ENCODE peak calls at places on chromosomes 5 and 9, in seven cellular contexts. One of them, this sample, is unnamed.

GRCh38 chr5:35677878-35678277 is 60.2 kb downstream of the SPEF2 start:
- DNase-seq in hepatocyte: no peak
- DNase-seq in SK-N-SH: no peak
- DNase-seq in breast epithelium: no peak
- DNase-seq in sigmoid colon: no peak
- DNase-seq in AG04450: no peak
- DNase-seq in A549: no peak
- DNase-seq in this sample: no peak

GRCh38 chr9:6305954-6306563 is 22.1 kb upstream of the TPD52L3 start:
- DNase-seq in hepatocyte: peak
- DNase-seq in AG04450: peak
- DNase-seq in sigmoid colon: no peak
- DNase-seq in A549: peak
- DNase-seq in SK-N-SH: peak
- DNase-seq in breast epithelium: no peak
- DNase-seq in this sample: peak

GRCh38 chr5:149177911-149178565 is 36.7 kb downstream of the ABLIM3 start:
- DNase-seq in A549: no peak
- DNase-seq in hepatocyte: no peak
- DNase-seq in AG04450: no peak
- DNase-seq in sigmoid colon: no peak
- DNase-seq in breast epithelium: no peak
- DNase-seq in SK-N-SH: no peak
- DNase-seq in this sample: no peak

GRCh38 chr5:97151370-97151769 is 9.0 kb upstream of the LIX1 start:
- DNase-seq in breast epithelium: no peak
- DNase-seq in hepatocyte: no peak
- DNase-seq in A549: no peak
- DNase-seq in SK-N-SH: no peak
- DNase-seq in AG04450: no peak
- DNase-seq in sigmoid colon: no peak
- DNase-seq in this sample: no peak

GRCh38 chr9:119368681-119369581 is at the start of gene BRINP1:
- DNase-seq in hepatocyte: peak
- DNase-seq in breast epithelium: no peak
- DNase-seq in AG04450: no peak
- DNase-seq in SK-N-SH: peak
- DNase-seq in A549: peak
- DNase-seq in sigmoid colon: no peak
- DNase-seq in this sample: peak

GRCh38 chr5:179416906-179417470 is 71.7 kb upstream of the ADAMTS2 start:
- DNase-seq in SK-N-SH: peak
- DNase-seq in sigmoid colon: peak
- DNase-seq in A549: no peak
- DNase-seq in hepatocyte: no peak
- DNase-seq in breast epithelium: no peak
- DNase-seq in AG04450: no peak
- DNase-seq in this sample: no peak

GRCh38 chr9:33468215-33468730 is 5.5 kb downstream of the NOL6 start:
- DNase-seq in SK-N-SH: no peak
- DNase-seq in A549: no peak
- DNase-seq in sigmoid colon: peak
- DNase-seq in breast epithelium: no peak
- DNase-seq in hepatocyte: no peak
- DNase-seq in AG04450: no peak
- DNase-seq in this sample: no peak

GRCh38 chr5:95669540-95669939 is 13.3 kb downstream of the SPATA9 start:
- DNase-seq in sigmoid colon: peak
- DNase-seq in hepatocyte: peak
- DNase-seq in AG04450: peak
- DNase-seq in SK-N-SH: no peak
- DNase-seq in breast epithelium: no peak
- DNase-seq in A549: no peak
- DNase-seq in this sample: peak

GRCh38 chr5:66829826-66830225 is 233.6 kb downstream of the MAST4 start:
- DNase-seq in AG04450: no peak
- DNase-seq in breast epithelium: no peak
- DNase-seq in sigmoid colon: no peak
- DNase-seq in hepatocyte: no peak
- DNase-seq in A549: no peak
- DNase-seq in SK-N-SH: no peak
- DNase-seq in this sample: peak

GRCh38 chr5:160514866-160515265 is 93.2 kb downstream of the PTTG1 start:
- DNase-seq in hepatocyte: no peak
- DNase-seq in A549: no peak
- DNase-seq in AG04450: no peak
- DNase-seq in breast epithelium: no peak
- DNase-seq in sigmoid colon: no peak
- DNase-seq in SK-N-SH: no peak
- DNase-seq in this sample: no peak

GRCh38 chr9:94068257-94068656 is 16.0 kb upstream of the PTPDC1 start:
- DNase-seq in sigmoid colon: no peak
- DNase-seq in breast epithelium: no peak
- DNase-seq in AG04450: no peak
- DNase-seq in A549: no peak
- DNase-seq in hepatocyte: no peak
- DNase-seq in SK-N-SH: no peak
- DNase-seq in this sample: peak

GRCh38 chr5:38465045-38465444 is 91.4 kb downstream of the LIFR start:
- DNase-seq in SK-N-SH: no peak
- DNase-seq in A549: no peak
- DNase-seq in breast epithelium: no peak
- DNase-seq in AG04450: no peak
- DNase-seq in hepatocyte: no peak
- DNase-seq in sigmoid colon: no peak
- DNase-seq in this sample: peak

GRCh38 chr9:124281934-124282351 is 24.2 kb downstream of the NEK6 start:
- DNase-seq in sigmoid colon: no peak
- DNase-seq in SK-N-SH: no peak
- DNase-seq in AG04450: no peak
- DNase-seq in hepatocyte: no peak
- DNase-seq in A549: no peak
- DNase-seq in breast epithelium: no peak
- DNase-seq in this sample: no peak

GRCh38 chr5:73170522-73170921 is 2.5 kb upstream of the TMEM174 start:
- DNase-seq in breast epithelium: no peak
- DNase-seq in SK-N-SH: no peak
- DNase-seq in A549: peak
- DNase-seq in hepatocyte: no peak
- DNase-seq in AG04450: no peak
- DNase-seq in sigmoid colon: no peak
- DNase-seq in this sample: peak

GRCh38 chr5:132539716-132540115 is 3.6 kb downstream of the IL5 start:
- DNase-seq in sigmoid colon: no peak
- DNase-seq in hepatocyte: no peak
- DNase-seq in AG04450: no peak
- DNase-seq in SK-N-SH: no peak
- DNase-seq in A549: no peak
- DNase-seq in breast epithelium: no peak
- DNase-seq in this sample: no peak

DNA sequence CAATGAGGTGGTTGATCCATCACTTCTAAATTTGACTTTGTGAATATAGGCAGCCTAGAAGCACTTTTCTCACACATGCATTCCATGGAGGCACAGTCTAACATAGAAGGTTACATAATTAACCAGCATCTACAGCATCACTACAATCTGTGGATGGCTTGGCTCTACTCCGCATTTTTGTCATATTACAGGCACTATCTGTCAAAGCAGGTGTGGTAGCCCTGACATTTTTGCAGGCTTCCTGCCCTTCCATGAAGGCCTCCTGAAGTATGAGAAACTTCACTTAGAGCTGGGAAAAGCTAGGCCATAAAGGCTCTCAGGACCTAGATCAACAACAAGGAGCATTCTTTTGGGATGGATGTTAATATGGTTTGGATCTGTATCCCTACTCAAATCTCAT is 378.0 kb downstream of the ANXA1 start:
- DNase-seq in A549: no peak
- DNase-seq in hepatocyte: no peak
- DNase-seq in AG04450: no peak
- DNase-seq in sigmoid colon: no peak
- DNase-seq in SK-N-SH: no peak
- DNase-seq in breast epithelium: no peak
- DNase-seq in this sample: no peak
- TF ChIP-seq CTCF in A549: no peak
- TF ChIP-seq CTCF in hepatocyte: no peak
- TF ChIP-seq CTCF in AG04450: no peak
- TF ChIP-seq CTCF in sigmoid colon: no peak
- TF ChIP-seq CTCF in SK-N-SH: no peak
- TF ChIP-seq CTCF in breast epithelium: no peak
- TF ChIP-seq CTCF in this sample: no peak

GRCh38 chr9:131676431-131676972 is 63.4 kb downstream of the RAPGEF1 start:
- DNase-seq in SK-N-SH: no peak
- DNase-seq in AG04450: no peak
- DNase-seq in hepatocyte: no peak
- DNase-seq in sigmoid colon: no peak
- DNase-seq in A549: no peak
- DNase-seq in breast epithelium: no peak
- DNase-seq in this sample: no peak
- H3K4me3 ChIP-seq in SK-N-SH: no peak
- H3K4me3 ChIP-seq in AG04450: no peak
- H3K4me3 ChIP-seq in hepatocyte: no peak
- H3K4me3 ChIP-seq in sigmoid colon: no peak
- H3K4me3 ChIP-seq in A549: no peak
- H3K4me3 ChIP-seq in breast epithelium: no peak
- H3K4me3 ChIP-seq in this sample: no peak

GRCh38 chr5:110112355-110112754 is 422.6 kb downstream of the MAN2A1 start:
- DNase-seq in AG04450: no peak
- DNase-seq in breast epithelium: no peak
- DNase-seq in A549: no peak
- DNase-seq in SK-N-SH: no peak
- DNase-seq in sigmoid colon: no peak
- DNase-seq in hepatocyte: no peak
- DNase-seq in this sample: no peak
- TF ChIP-seq CTCF in AG04450: no peak
- TF ChIP-seq CTCF in breast epithelium: no peak
- TF ChIP-seq CTCF in A549: no peak
- TF ChIP-seq CTCF in SK-N-SH: no peak
- TF ChIP-seq CTCF in sigmoid colon: no peak
- TF ChIP-seq CTCF in hepatocyte: no peak
- TF ChIP-seq CTCF in this sample: no peak

GRCh38 chr9:90017704-90018103 is 412.9 kb downstream of the GADD45G start:
- DNase-seq in SK-N-SH: no peak
- DNase-seq in AG04450: no peak
- DNase-seq in breast epithelium: no peak
- DNase-seq in sigmoid colon: no peak
- DNase-seq in hepatocyte: no peak
- DNase-seq in A549: no peak
- DNase-seq in this sample: no peak

GRCh38 chr9:90018688-90019087 is 413.9 kb downstream of the GADD45G start:
- DNase-seq in hepatocyte: no peak
- DNase-seq in sigmoid colon: no peak
- DNase-seq in breast epithelium: no peak
- DNase-seq in AG04450: no peak
- DNase-seq in A549: no peak
- DNase-seq in SK-N-SH: no peak
- DNase-seq in this sample: no peak

GRCh38 chr9:90021216-90021906 is 416.5 kb downstream of the GADD45G start:
- DNase-seq in breast epithelium: no peak
- DNase-seq in A549: no peak
- DNase-seq in hepatocyte: no peak
- DNase-seq in AG04450: no peak
- DNase-seq in SK-N-SH: no peak
- DNase-seq in sigmoid colon: no peak
- DNase-seq in this sample: no peak

GRCh38 chr9:90020277-90020871 is 415.6 kb downstream of the GADD45G start:
- DNase-seq in SK-N-SH: no peak
- DNase-seq in breast epithelium: no peak
- DNase-seq in hepatocyte: no peak
- DNase-seq in sigmoid colon: no peak
- DNase-seq in AG04450: no peak
- DNase-seq in A549: no peak
- DNase-seq in this sample: no peak

DNA sequence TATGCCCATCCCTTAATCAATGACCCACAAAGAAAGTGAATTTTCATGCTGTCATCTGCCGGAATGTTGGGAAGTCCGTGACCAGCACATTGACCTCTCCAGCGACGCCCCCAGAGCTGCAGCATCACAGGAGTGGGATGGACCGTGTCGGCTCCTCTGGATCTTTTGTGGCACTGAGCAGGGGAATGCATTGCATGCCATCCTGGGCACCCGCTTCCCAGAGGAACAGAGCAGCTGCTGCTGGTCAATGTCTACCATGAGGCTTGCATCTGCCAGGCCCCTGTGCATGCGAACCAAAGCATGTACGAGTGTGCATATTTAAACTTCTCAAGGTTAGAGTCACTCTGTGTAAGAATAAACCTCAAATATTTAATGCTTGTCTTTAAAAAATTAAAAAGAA is 414.8 kb downstream of the GADD45G start:
- DNase-seq in breast epithelium: no peak
- DNase-seq in hepatocyte: no peak
- DNase-seq in AG04450: no peak
- DNase-seq in A549: no peak
- DNase-seq in sigmoid colon: no peak
- DNase-seq in SK-N-SH: no peak
- DNase-seq in this sample: no peak
- H3K4me3 ChIP-seq in breast epithelium: no peak
- H3K4me3 ChIP-seq in hepatocyte: no peak
- H3K4me3 ChIP-seq in AG04450: no peak
- H3K4me3 ChIP-seq in A549: no peak
- H3K4me3 ChIP-seq in sigmoid colon: no peak
- H3K4me3 ChIP-seq in SK-N-SH: no peak
- H3K4me3 ChIP-seq in this sample: no peak

DNA sequence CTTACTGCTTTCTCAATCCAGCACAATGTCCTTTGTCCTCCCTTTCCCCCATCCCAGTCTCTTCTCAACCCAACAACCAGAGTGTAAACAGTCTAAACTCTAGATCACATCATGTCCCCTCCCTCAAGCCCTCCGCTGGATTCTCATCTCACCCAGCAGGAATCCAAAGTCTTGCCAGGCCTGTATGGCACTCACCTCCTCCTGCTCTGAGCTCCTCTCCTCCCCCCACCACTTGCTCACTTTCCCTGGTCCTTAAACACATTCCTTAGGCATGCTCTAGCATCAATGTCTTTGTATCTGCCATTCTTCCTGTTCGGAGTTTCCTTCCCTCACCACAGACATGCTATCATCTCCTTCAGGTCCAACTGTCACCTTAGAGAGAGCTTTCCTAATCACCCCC is 78.8 kb downstream of the NIPSNAP3B start:
- DNase-seq in sigmoid colon: no peak
- DNase-seq in breast epithelium: no peak
- DNase-seq in A549: no peak
- DNase-seq in AG04450: no peak
- DNase-seq in hepatocyte: no peak
- DNase-seq in SK-N-SH: no peak
- DNase-seq in this sample: no peak
- TF ChIP-seq CTCF in sigmoid colon: no peak
- TF ChIP-seq CTCF in breast epithelium: no peak
- TF ChIP-seq CTCF in A549: no peak
- TF ChIP-seq CTCF in AG04450: no peak
- TF ChIP-seq CTCF in hepatocyte: no peak
- TF ChIP-seq CTCF in SK-N-SH: no peak
- TF ChIP-seq CTCF in this sample: no peak

DNA sequence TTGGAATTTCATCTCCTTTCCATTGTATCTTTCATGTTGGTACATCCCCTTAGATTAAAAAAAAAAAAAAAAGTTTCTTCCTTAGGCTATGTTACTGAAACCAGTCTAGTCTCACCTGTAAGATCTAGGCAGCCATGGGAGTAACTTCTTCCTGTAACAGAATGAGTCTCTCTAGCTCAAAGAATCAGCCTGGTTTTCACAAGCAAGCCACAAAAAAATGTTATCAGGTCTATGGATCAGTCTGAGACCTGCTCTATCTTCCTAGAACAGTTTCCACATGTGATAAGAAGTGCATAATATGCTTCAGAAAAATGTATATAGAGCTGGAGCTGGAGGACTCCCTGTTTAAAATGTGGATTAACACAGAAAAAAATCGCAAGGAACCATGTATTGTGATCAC is 53.8 kb downstream of the ARRDC3 start:
- DNase-seq in breast epithelium: no peak
- DNase-seq in SK-N-SH: no peak
- DNase-seq in hepatocyte: no peak
- DNase-seq in A549: no peak
- DNase-seq in sigmoid colon: no peak
- DNase-seq in AG04450: no peak
- DNase-seq in this sample: no peak
- H3K4me3 ChIP-seq in breast epithelium: no peak
- H3K4me3 ChIP-seq in SK-N-SH: no peak
- H3K4me3 ChIP-seq in hepatocyte: no peak
- H3K4me3 ChIP-seq in A549: no peak
- H3K4me3 ChIP-seq in sigmoid colon: no peak
- H3K4me3 ChIP-seq in AG04450: no peak
- H3K4me3 ChIP-seq in this sample: no peak

This sample was measured in cardiac fibroblast.